ENCODE peak calls at places on chromosomes 13 and 19, in five cellular contexts. One of them, this sample, is unnamed. For H3K4me1, the result is how much of the 10 kb centered on the place peaks cover.

GRCh38 chr13:27006519-27007161 is 165.0 kb downstream of the USP12 start:
- DNase-seq in gastrocnemius medialis: no peak
- DNase-seq in pancreas: peak
- DNase-seq in left ventricle myocardium inferior: no peak
- DNase-seq in fibroblast of lung: peak
- DNase-seq in this sample: peak

GRCh38 chr13:26498524-26499208 is 58.8 kb upstream of the WASF3 start:
- DNase-seq in gastrocnemius medialis: no peak
- DNase-seq in pancreas: no peak
- DNase-seq in left ventricle myocardium inferior: no peak
- DNase-seq in fibroblast of lung: peak
- DNase-seq in this sample: peak

GRCh38 chr13:23466144-23467002 is 32.9 kb upstream of the SACS start:
- DNase-seq in gastrocnemius medialis: peak
- DNase-seq in pancreas: peak
- DNase-seq in left ventricle myocardium inferior: peak
- DNase-seq in fibroblast of lung: peak
- DNase-seq in this sample: peak

GRCh38 chr13:67296511-67296910 is 66.4 kb upstream of the PCDH9 start:
- DNase-seq in gastrocnemius medialis: no peak
- DNase-seq in pancreas: no peak
- DNase-seq in left ventricle myocardium inferior: no peak
- DNase-seq in fibroblast of lung: peak
- DNase-seq in this sample: no peak

GRCh38 chr13:76884167-76884566 is 2.0 kb downstream of the KCTD12 start:
- DNase-seq in gastrocnemius medialis: no peak
- DNase-seq in pancreas: peak
- DNase-seq in left ventricle myocardium inferior: peak
- DNase-seq in fibroblast of lung: peak
- DNase-seq in this sample: peak

GRCh38 chr13:29858667-29859066 is 8.2 kb upstream of the UBL3 start:
- DNase-seq in gastrocnemius medialis: no peak
- DNase-seq in pancreas: no peak
- DNase-seq in left ventricle myocardium inferior: no peak
- DNase-seq in fibroblast of lung: no peak
- DNase-seq in this sample: no peak

GRCh38 chr19:9818175-9818733 is 625 bp downstream of the FBXL12 start:
- DNase-seq in gastrocnemius medialis: no peak
- DNase-seq in pancreas: no peak
- DNase-seq in left ventricle myocardium inferior: no peak
- DNase-seq in fibroblast of lung: no peak
- DNase-seq in this sample: no peak

GRCh38 chr13:49669735-49670309 is 21.5 kb downstream of the EBPL start:
- DNase-seq in gastrocnemius medialis: peak
- DNase-seq in pancreas: peak
- DNase-seq in left ventricle myocardium inferior: no peak
- DNase-seq in fibroblast of lung: peak
- DNase-seq in this sample: peak

GRCh38 chr19:55075366-55075998 is at the start of gene EPS8L1:
- DNase-seq in gastrocnemius medialis: no peak
- DNase-seq in pancreas: peak
- DNase-seq in left ventricle myocardium inferior: no peak
- DNase-seq in fibroblast of lung: no peak
- DNase-seq in this sample: no peak

GRCh38 chr19:54096642-54097106 is 3.9 kb downstream of the OSCAR start:
- DNase-seq in gastrocnemius medialis: no peak
- DNase-seq in pancreas: no peak
- DNase-seq in left ventricle myocardium inferior: no peak
- DNase-seq in fibroblast of lung: peak
- DNase-seq in this sample: peak

GRCh38 chr13:75544681-75545333 is 4.8 kb upstream of the UCHL3 start:
- DNase-seq in gastrocnemius medialis: no peak
- DNase-seq in pancreas: no peak
- DNase-seq in left ventricle myocardium inferior: no peak
- DNase-seq in fibroblast of lung: peak
- DNase-seq in this sample: no peak

GRCh38 chr19:30228113-30228725 is 144.0 kb upstream of the ZNF536 start:
- DNase-seq in gastrocnemius medialis: no peak
- DNase-seq in pancreas: no peak
- DNase-seq in left ventricle myocardium inferior: no peak
- DNase-seq in fibroblast of lung: no peak
- DNase-seq in this sample: peak

GRCh38 chr19:51565583-51565982 is 5.5 kb upstream of the ZNF175 start:
- DNase-seq in gastrocnemius medialis: no peak
- DNase-seq in pancreas: no peak
- DNase-seq in left ventricle myocardium inferior: no peak
- DNase-seq in fibroblast of lung: no peak
- DNase-seq in this sample: no peak

GRCh38 chr19:17658666-17659065 is 29.5 kb downstream of the UNC13A start:
- DNase-seq in gastrocnemius medialis: no peak
- DNase-seq in pancreas: no peak
- DNase-seq in left ventricle myocardium inferior: no peak
- DNase-seq in fibroblast of lung: no peak
- DNase-seq in this sample: no peak

GRCh38 chr19:1904385-1905070 is 671 bp upstream of the ADAT3 start:
- DNase-seq in gastrocnemius medialis: no peak
- DNase-seq in pancreas: peak
- DNase-seq in left ventricle myocardium inferior: no peak
- DNase-seq in fibroblast of lung: no peak
- DNase-seq in this sample: peak

GRCh38 chr19:1905071-1905862 is at the start of the genes ADAT3 and SCAMP4:
- DNase-seq in gastrocnemius medialis: peak
- DNase-seq in pancreas: peak
- DNase-seq in left ventricle myocardium inferior: peak
- DNase-seq in fibroblast of lung: peak
- DNase-seq in this sample: peak

GRCh38 chr19:1905863-1906375 is 720 bp downstream of the ADAT3 start:
- DNase-seq in gastrocnemius medialis: no peak
- DNase-seq in pancreas: peak
- DNase-seq in left ventricle myocardium inferior: no peak
- DNase-seq in fibroblast of lung: no peak
- DNase-seq in this sample: no peak

GRCh38 chr19:1906985-1907562 is 1.9 kb downstream of the ADAT3 start:
- DNase-seq in gastrocnemius medialis: no peak
- DNase-seq in pancreas: no peak
- DNase-seq in left ventricle myocardium inferior: no peak
- DNase-seq in fibroblast of lung: no peak
- DNase-seq in this sample: no peak

GRCh38 chr19:1901940-1902404 is 3.2 kb upstream of the ADAT3 start:
- DNase-seq in gastrocnemius medialis: peak
- DNase-seq in pancreas: no peak
- DNase-seq in left ventricle myocardium inferior: peak
- DNase-seq in fibroblast of lung: peak
- DNase-seq in this sample: no peak
- H3K4me1 ChIP-seq in gastrocnemius medialis: under half
- H3K4me1 ChIP-seq in pancreas: under half
- H3K4me1 ChIP-seq in left ventricle myocardium inferior: under half
- H3K4me1 ChIP-seq in fibroblast of lung: under half
- H3K4me1 ChIP-seq in this sample: under half

DNA sequence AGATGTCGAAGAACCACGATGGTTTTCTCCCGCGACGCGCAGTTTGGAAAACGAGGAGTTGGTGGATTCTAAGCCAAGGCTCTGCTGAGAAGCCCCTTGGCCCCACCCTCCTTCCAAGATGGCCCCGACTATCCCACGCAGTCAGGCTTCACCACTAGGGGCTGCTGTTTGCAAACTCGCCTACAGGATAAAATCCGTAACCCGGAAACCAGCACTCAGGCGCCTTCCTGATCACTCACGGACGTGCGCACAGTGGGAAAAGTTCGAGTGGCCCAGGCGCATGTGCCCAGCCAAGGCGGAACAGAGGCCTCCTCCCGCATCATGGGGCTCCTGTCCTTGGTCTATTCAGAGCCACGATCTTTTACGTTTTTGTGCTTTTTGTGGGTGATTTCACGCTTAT is 19.2 kb upstream of the UQCR11 start:
- DNase-seq in gastrocnemius medialis: no peak
- DNase-seq in pancreas: no peak
- DNase-seq in left ventricle myocardium inferior: peak
- DNase-seq in fibroblast of lung: peak
- DNase-seq in this sample: peak
- H3K27ac ChIP-seq in gastrocnemius medialis: no peak
- H3K27ac ChIP-seq in pancreas: no peak
- H3K27ac ChIP-seq in left ventricle myocardium inferior: no peak
- H3K27ac ChIP-seq in fibroblast of lung: no peak
- H3K27ac ChIP-seq in this sample: peak

DNA sequence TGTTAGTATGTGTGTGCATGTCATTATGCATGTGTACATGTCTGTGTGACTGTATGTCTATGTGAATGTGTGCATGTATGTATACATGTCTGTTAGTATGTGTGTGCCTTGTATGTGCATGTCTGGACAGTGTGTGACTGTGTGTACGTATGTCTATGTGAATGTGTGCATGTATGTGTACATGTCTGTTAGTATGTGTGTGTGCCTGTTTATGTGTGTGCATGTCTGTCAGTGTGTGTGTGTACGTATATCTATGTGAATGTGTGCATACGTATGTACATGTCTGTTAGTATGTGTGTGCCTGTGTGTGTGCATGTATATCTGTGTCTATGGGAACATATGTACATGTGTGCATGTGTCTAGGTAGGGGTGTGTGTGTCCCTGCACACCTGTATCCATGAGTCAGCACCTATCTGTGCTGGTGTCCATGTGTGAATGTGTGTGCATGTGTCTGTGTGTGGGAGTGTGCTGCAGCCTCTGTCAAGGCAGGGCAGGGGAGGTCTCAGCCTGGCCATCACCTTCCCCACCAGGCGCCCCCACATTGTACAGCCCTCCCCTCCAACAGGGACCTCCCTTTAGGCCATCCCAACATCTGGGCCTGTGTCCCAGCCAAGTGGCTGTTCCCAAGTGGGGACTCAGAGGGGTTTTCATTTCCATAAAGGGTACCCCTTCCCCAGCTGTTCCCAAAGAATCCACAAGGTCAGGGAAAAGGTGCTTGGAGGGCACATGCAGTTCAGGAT is 4.4 kb downstream of the GAS6 start:
- DNase-seq in gastrocnemius medialis: peak
- DNase-seq in pancreas: peak
- DNase-seq in left ventricle myocardium inferior: no peak
- DNase-seq in fibroblast of lung: no peak
- DNase-seq in this sample: no peak
- H3K4me1 ChIP-seq in gastrocnemius medialis: under half
- H3K4me1 ChIP-seq in pancreas: under half
- H3K4me1 ChIP-seq in left ventricle myocardium inferior: half or more
- H3K4me1 ChIP-seq in fibroblast of lung: under half
- H3K4me1 ChIP-seq in this sample: under half

DNA sequence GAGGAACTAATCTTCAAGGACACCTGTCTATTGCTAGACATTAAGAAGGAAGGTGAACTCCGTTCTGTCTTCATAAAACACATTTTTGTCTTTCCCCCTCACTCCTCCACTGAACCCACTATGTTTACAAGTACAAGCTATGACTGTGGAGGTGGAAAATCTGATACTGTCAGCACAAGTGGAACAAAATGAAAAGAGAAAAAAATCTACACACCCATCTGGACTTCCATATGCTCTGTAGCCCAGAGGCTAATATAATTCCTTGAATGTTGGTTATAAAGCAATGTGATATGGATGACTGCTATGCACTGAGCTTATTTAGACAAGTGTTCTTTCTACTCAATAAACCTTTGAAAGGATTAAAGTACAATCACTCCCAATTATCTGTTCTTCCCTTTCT is 713.5 kb downstream of the DIAPH3 start:
- DNase-seq in gastrocnemius medialis: no peak
- DNase-seq in pancreas: no peak
- DNase-seq in left ventricle myocardium inferior: no peak
- DNase-seq in fibroblast of lung: no peak
- DNase-seq in this sample: no peak
- H3K27ac ChIP-seq in gastrocnemius medialis: no peak
- H3K27ac ChIP-seq in pancreas: no peak
- H3K27ac ChIP-seq in left ventricle myocardium inferior: no peak
- H3K27ac ChIP-seq in fibroblast of lung: no peak
- H3K27ac ChIP-seq in this sample: no peak

DNA sequence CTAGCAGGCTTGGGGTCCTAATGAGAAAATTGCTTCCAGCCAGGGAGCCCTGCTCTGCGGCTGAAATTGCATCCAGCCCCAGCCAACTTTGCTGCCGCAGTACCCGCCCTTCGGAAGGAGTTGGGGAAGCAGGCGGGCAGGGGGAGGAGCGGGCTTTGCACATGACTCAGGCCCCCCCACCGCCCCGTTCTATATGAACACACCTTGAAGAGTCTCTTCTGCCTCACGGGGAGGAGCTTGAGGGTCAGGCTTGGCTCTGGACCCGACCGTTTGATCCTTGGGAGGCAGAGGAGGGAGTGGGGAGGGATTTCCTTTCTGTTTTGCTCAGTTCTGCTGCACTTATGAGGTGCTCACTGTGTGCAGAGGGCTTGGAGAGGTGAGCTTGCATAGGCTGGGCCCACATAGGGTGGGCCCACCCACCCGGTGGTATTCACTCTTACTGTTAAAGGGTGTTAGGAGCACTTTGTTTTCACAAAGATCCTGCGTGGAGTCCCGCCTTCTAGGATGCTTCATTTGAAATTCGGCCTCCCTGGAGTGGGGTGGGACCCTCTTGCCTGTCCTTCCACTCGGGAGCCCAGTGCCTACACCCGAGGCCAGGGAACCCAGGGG is 46.5 kb downstream of the LYL1 start:
- DNase-seq in gastrocnemius medialis: no peak
- DNase-seq in pancreas: no peak
- DNase-seq in left ventricle myocardium inferior: peak
- DNase-seq in fibroblast of lung: peak
- DNase-seq in this sample: peak
- H3K4me1 ChIP-seq in gastrocnemius medialis: half or more
- H3K4me1 ChIP-seq in pancreas: under half
- H3K4me1 ChIP-seq in left ventricle myocardium inferior: half or more
- H3K4me1 ChIP-seq in fibroblast of lung: half or more
- H3K4me1 ChIP-seq in this sample: half or more

GRCh38 chr19:3370214-3370720 is 3.9 kb downstream of the NFIC start:
- DNase-seq in gastrocnemius medialis: no peak
- DNase-seq in pancreas: no peak
- DNase-seq in left ventricle myocardium inferior: no peak
- DNase-seq in fibroblast of lung: peak
- DNase-seq in this sample: no peak
- H3K27ac ChIP-seq in gastrocnemius medialis: peak
- H3K27ac ChIP-seq in pancreas: peak
- H3K27ac ChIP-seq in left ventricle myocardium inferior: peak
- H3K27ac ChIP-seq in fibroblast of lung: peak
- H3K27ac ChIP-seq in this sample: peak

GRCh38 chr13:110392510-110393233 is 85.6 kb downstream of the COL4A2 start:
- DNase-seq in gastrocnemius medialis: no peak
- DNase-seq in pancreas: no peak
- DNase-seq in left ventricle myocardium inferior: no peak
- DNase-seq in fibroblast of lung: peak
- DNase-seq in this sample: no peak
- H3K4me1 ChIP-seq in gastrocnemius medialis: under half
- H3K4me1 ChIP-seq in pancreas: under half
- H3K4me1 ChIP-seq in left ventricle myocardium inferior: half or more
- H3K4me1 ChIP-seq in fibroblast of lung: half or more
- H3K4me1 ChIP-seq in this sample: under half

GRCh38 chr13:65217459-65217858 is 2012.7 kb downstream of the PCDH9 start:
- DNase-seq in gastrocnemius medialis: no peak
- DNase-seq in pancreas: no peak
- DNase-seq in left ventricle myocardium inferior: no peak
- DNase-seq in fibroblast of lung: no peak
- DNase-seq in this sample: no peak
- H3K27ac ChIP-seq in gastrocnemius medialis: no peak
- H3K27ac ChIP-seq in pancreas: no peak
- H3K27ac ChIP-seq in left ventricle myocardium inferior: no peak
- H3K27ac ChIP-seq in fibroblast of lung: no peak
- H3K27ac ChIP-seq in this sample: no peak